ENCODE peak calls at places on chromosomes 16 and 17, in five cellular contexts. M is HTR-8/SVneo; Q is H1; K is NCI-H1436 treated with DMSO at 0.1 percent for 48 hours; P is effector memory CD4-positive, alpha-beta T cell. L is an unnamed sample.

GRCh38 chr16:35735403-35736251 is 2276.2 kb downstream of the TP53TG3F start:
- DNase-seq in M (no peak), Q (no peak), K (no peak), P (no peak), L (no peak)

GRCh38 chr17:77373298-77374169 is 232.8 kb downstream of the SEC14L1 start:
- DNase-seq in M (no peak), Q (no peak), K (no peak), P (no peak), L (peak)

GRCh38 chr16:31460582-31461002 is 1.3 kb downstream of the ARMC5 start:
- DNase-seq in M (no peak), Q (no peak), K (no peak), P (no peak), L (peak)

GRCh38 chr17:81020767-81021497 is 14.0 kb upstream of the BAIAP2 start:
- DNase-seq in M (no peak), Q (no peak), K (no peak), P (no peak), L (no peak)

GRCh38 chr17:79323556-79323955 is 248.9 kb downstream of the ENGASE start:
- DNase-seq in M (no peak), Q (no peak), K (no peak), P (no peak), L (no peak)

GRCh38 chr16:84233748-84234147 is 6.1 kb downstream of the KCNG4 start:
- DNase-seq in M (no peak), Q (no peak), K (no peak), P (no peak), L (no peak)

GRCh38 chr16:15857779-15858560 is 1.1 kb upstream of the MYH11 start:
- DNase-seq in M (no peak), Q (no peak), K (no peak), P (no peak), L (peak)

GRCh38 chr17:82000803-82001649 is 21.7 kb downstream of the CENPX start:
- DNase-seq in M (no peak), Q (no peak), K (no peak), P (no peak), L (no peak)

GRCh38 chr17:40372031-40372430 is 7.5 kb upstream of the GJD3 start:
- DNase-seq in M (no peak), Q (no peak), K (no peak), P (no peak), L (no peak)

GRCh38 chr17:49581645-49581992 is 5.9 kb downstream of the NXPH3 start:
- DNase-seq in M (no peak), Q (no peak), K (no peak), P (no peak), L (no peak)

GRCh38 chr17:35747540-35748017 is 5.5 kb downstream of the GAS2L2 start:
- DNase-seq in M (peak), Q (no peak), K (peak), P (peak), L (peak)

GRCh38 chr16:64449511-64449910 is 672.4 kb downstream of the CDH11 start:
- DNase-seq in M (no peak), Q (no peak), K (no peak), P (no peak), L (no peak)

GRCh38 chr16:54204756-54205155 is 81.8 kb downstream of the IRX3 start:
- DNase-seq in M (no peak), Q (no peak), K (no peak), P (no peak), L (no peak)

GRCh38 chr17:50866950-50867855 is 1.0 kb upstream of the TOB1 start:
- DNase-seq in M (peak), Q (peak), K (peak), P (peak), L (peak)

GRCh38 chr17:41792835-41793748 is 6.6 kb upstream of the JUP start:
- DNase-seq in M (peak), Q (no peak), K (no peak), P (no peak), L (no peak)

GRCh38 chr17:75822119-75822799 is 21.9 kb downstream of the UNC13D start:
- DNase-seq in M (no peak), Q (no peak), K (no peak), P (no peak), L (no peak)

GRCh38 chr17:41812176-41813038 is at the start of gene FKBP10:
- DNase-seq in M (peak), Q (peak), K (no peak), P (no peak), L (peak)

GRCh38 chr16:19291459-19291858 is 5.9 kb downstream of the CLEC19A start:
- DNase-seq in M (no peak), Q (no peak), K (no peak), P (no peak), L (peak)

GRCh38 chr17:39665642-39666221 is 583 bp downstream of the TCAP start:
- DNase-seq in M (no peak), Q (no peak), K (no peak), P (no peak), L (no peak)

GRCh38 chr16:89103781-89104180 is 10.1 kb downstream of the ACSF3 start:
- DNase-seq in M (no peak), Q (no peak), K (no peak), P (no peak), L (no peak)

GRCh38 chr17:76732734-76733617 is 4.2 kb downstream of the SRSF2 start:
- DNase-seq in M (no peak), Q (no peak), K (no peak), P (no peak), L (no peak)

GRCh38 chr16:2869502-2870064 is 11.6 kb upstream of the PRSS22 start:
- DNase-seq in M (no peak), Q (no peak), K (no peak), P (no peak), L (no peak)

GRCh38 chr17:22694362-22695227 is 1002.3 kb downstream of the KCNJ18 start:
- DNase-seq in M (no peak), Q (no peak), K (no peak), P (no peak), L (no peak)

GRCh38 chr17:10226930-10227695 is 28.7 kb upstream of the GAS7 start:
- DNase-seq in M (peak), Q (peak), K (no peak), P (peak), L (peak)

GRCh38 chr16:31475949-31476304 is 4.0 kb downstream of the TGFB1I1 start:
- DNase-seq in M (no peak), Q (no peak), K (no peak), P (no peak), L (no peak)

GRCh38 chr17:17258998-17259397 is 22.0 kb upstream of the FLCN start:
- DNase-seq in M (no peak), Q (no peak), K (no peak), P (no peak), L (no peak)

GRCh38 chr16:56625140-56625942 is at the start of gene MT1E:
- DNase-seq in M (no peak), Q (no peak), K (no peak), P (no peak), L (no peak)

GRCh38 chr16:48608452-48608851 is 1.5 kb downstream of the N4BP1 start:
- DNase-seq in M (no peak), Q (no peak), K (no peak), P (peak), L (no peak)

GRCh38 chr16:83200005-83200779 is 573.4 kb downstream of the CDH13 start:
- DNase-seq in M (no peak), Q (no peak), K (no peak), P (no peak), L (no peak)

GRCh38 chr16:78973041-78973440 is 627.5 kb downstream of the MAF start:
- DNase-seq in M (no peak), Q (no peak), K (no peak), P (no peak), L (no peak)

GRCh38 chr17:34568953-34569352 is 10.4 kb upstream of the TMEM132E start:
- DNase-seq in M (no peak), Q (no peak), K (no peak), P (no peak), L (no peak)

GRCh38 chr17:77148959-77149510 is 8.3 kb downstream of the SEC14L1 start:
- DNase-seq in M (no peak), Q (no peak), K (no peak), P (no peak), L (no peak)